ENCODE peak calls at places on chromosome 11, in seven cellular contexts. K is NCI-H226; N is NCI-H1930; B is A549; Z is GM23338; W is NCI-H774; V is stimulated activated CD4-positive, alpha-beta T cell treated with anti-CD3 and anti-CD28 coated beads, Interleukin-2, amount 100 ng/mL, for 24 hours. A is an unnamed sample.

GRCh38 chr11:47607380-47607779 is 13.2 kb upstream of the C1QTNF4 start:
- DNase-seq in K (peak; percentile 73), N (no peak), B (no peak), Z (no peak), W (no peak), V (no peak), A (peak; percentile 74)

GRCh38 chr11:12043959-12044772 is 35.7 kb upstream of the DKK3 start:
- DNase-seq in K (peak; percentile 97), N (peak; percentile 38), B (peak; percentile 80), Z (peak; percentile 80), W (peak; percentile 51), V (peak; percentile 70), A (peak; percentile 95)

GRCh38 chr11:126214446-126215240 is 3.1 kb downstream of the FAM118B start:
- DNase-seq in K (no peak), N (no peak), B (no peak), Z (no peak), W (no peak), V (no peak), A (no peak)

GRCh38 chr11:115963170-115963569 is 459.0 kb upstream of the CADM1 start:
- DNase-seq in K (no peak), N (no peak), B (no peak), Z (no peak), W (no peak), V (no peak), A (no peak)

GRCh38 chr11:118074785-118075184 is 2.1 kb upstream of the TMPRSS4 start:
- DNase-seq in K (no peak), N (no peak), B (no peak), Z (no peak), W (no peak), V (no peak), A (no peak)

GRCh38 chr11:83219095-83219494 is 25.6 kb downstream of the ANKRD42 start:
- DNase-seq in K (no peak), N (no peak), B (no peak), Z (peak; percentile 59), W (no peak), V (peak; percentile 1), A (no peak)

GRCh38 chr11:4891996-4892640 is 10.4 kb downstream of the OR51T1 start:
- DNase-seq in K (peak; percentile 68), N (no peak), B (peak; percentile 2), Z (peak; percentile 16), W (no peak), V (no peak), A (no peak)

GRCh38 chr11:65911682-65912568 is 6.9 kb downstream of the C11orf68 start:
- DNase-seq in K (peak; percentile 92), N (peak; percentile 28), B (peak; percentile 68), Z (peak; percentile 84), W (peak; percentile 35), V (no peak), A (peak; percentile 80)

GRCh38 chr11:18324381-18324780 is 2.0 kb downstream of the GTF2H1 start:
- DNase-seq in K (no peak), N (no peak), B (no peak), Z (no peak), W (no peak), V (no peak), A (no peak)

GRCh38 chr11:76769071-76769560 is 14.0 kb upstream of the TSKU start:
- DNase-seq in K (peak; percentile 50), N (no peak), B (no peak), Z (no peak), W (no peak), V (no peak), A (no peak)

GRCh38 chr11:106281455-106282173 is 204.2 kb downstream of the AASDHPPT start:
- DNase-seq in K (peak; percentile 91), N (no peak), B (peak; percentile 1), Z (no peak), W (no peak), V (no peak), A (no peak)

GRCh38 chr11:12189543-12190235 is 79.3 kb downstream of the MICAL2 start:
- DNase-seq in K (no peak), N (no peak), B (no peak), Z (no peak), W (no peak), V (peak; percentile 32), A (no peak)

GRCh38 chr11:47986219-47986618 is 5.9 kb downstream of the PTPRJ start:
- DNase-seq in K (no peak), N (no peak), B (no peak), Z (no peak), W (no peak), V (no peak), A (no peak)

GRCh38 chr11:122367809-122368231 is 251.8 kb upstream of the BLID start:
- DNase-seq in K (no peak), N (no peak), B (no peak), Z (no peak), W (no peak), V (no peak), A (peak; percentile 34)

GRCh38 chr11:131354251-131354701 is 16.1 kb upstream of the NTM start:
- DNase-seq in K (no peak), N (no peak), B (no peak), Z (peak; percentile 38), W (no peak), V (no peak), A (no peak)

A was measured in tibial artery.